ENCODE peak calls at places on chromosomes 1 and 21, in six cellular contexts. F is fibroblast of lung, C is HCT116, G is psoas muscle, E is testis, L is lower lobe of right lung. H is an unnamed sample.

GRCh38 chr1:221768444-221769066 is 26.7 kb upstream of the DUSP10 start:
- DNase-seq in F (no peak), E (no peak), L (no peak), C (no peak), G (no peak), H (no peak)

GRCh38 chr21:43357708-43358430 is 69.1 kb downstream of the SIK1 start:
- DNase-seq in G (no peak), E (no peak), C (no peak), F (no peak), L (no peak), H (no peak)

GRCh38 chr1:86778510-86779218 is 74.3 kb downstream of the SH3GLB1 start:
- DNase-seq in L (no peak), F (peak; percentile 85), G (no peak), E (no peak), C (no peak), H (no peak)

GRCh38 chr1:41662061-41662655 is 177.7 kb upstream of the EDN2 start:
- DNase-seq in E (peak; percentile 65), G (peak; percentile 67), C (peak; percentile 44), L (peak; percentile 76), F (peak; percentile 83), H (peak; percentile 85)

GRCh38 chr1:107277022-107277421 is 136.2 kb downstream of the NTNG1 start:
- DNase-seq in F (peak; percentile 68), G (no peak), L (no peak), C (no peak), E (peak; percentile 51), H (no peak)

GRCh38 chr1:189706594-189706993 is 771.1 kb downstream of the BRINP3 start:
- DNase-seq in L (no peak), F (no peak), E (no peak), G (no peak), C (no peak), H (no peak)

GRCh38 chr1:147670319-147671003 is at the start of gene ACP6:
- DNase-seq in C (peak; percentile 93), G (peak; percentile 93), F (peak; percentile 96), L (peak; percentile 98), E (peak; percentile 99), H (peak; percentile 82)

GRCh38 chr1:8460132-8460544 is 142.2 kb downstream of the SLC45A1 start:
- DNase-seq in C (no peak), L (no peak), G (no peak), E (no peak), F (no peak), H (no peak)

GRCh38 chr1:172117800-172118199 is 276.5 kb downstream of the DNM3 start:
- DNase-seq in E (no peak), G (no peak), C (no peak), F (peak; percentile 82), L (no peak), H (peak; percentile 28)

GRCh38 chr1:36297062-36297461 is 9.1 kb upstream of the SH3D21 start:
- DNase-seq in E (no peak), G (no peak), L (no peak), C (no peak), F (no peak), H (no peak)

GRCh38 chr1:9835758-9836631 is 12.2 kb upstream of the CLSTN1 start:
- DNase-seq in C (no peak), F (peak; percentile 33), E (peak; percentile 78), G (no peak), L (no peak), H (peak; percentile 34)

GRCh38 chr1:177334276-177334675 is 163.5 kb downstream of the BRINP2 start:
- DNase-seq in G (no peak), L (no peak), C (no peak), F (peak; percentile 6), E (no peak), H (no peak)

GRCh38 chr1:150273310-150273709 is 720 bp downstream of the C1orf54 start:
- DNase-seq in G (no peak), E (no peak), C (no peak), F (peak; percentile 47), L (no peak), H (no peak)

GRCh38 chr1:83694449-83694848 is 304.5 kb downstream of the TTLL7 start:
- DNase-seq in C (no peak), E (no peak), L (no peak), F (no peak), G (no peak), H (no peak)

GRCh38 chr1:172746091-172746949 is 87.4 kb downstream of the FASLG start:
- DNase-seq in F (peak; percentile 100), G (no peak), C (peak; percentile 91), E (no peak), L (no peak), H (peak; percentile 72)

GRCh38 chr21:32403201-32403701 is 9.3 kb upstream of the EVA1C start:
- DNase-seq in F (peak; percentile 57), E (peak; percentile 81), C (no peak), L (peak; percentile 63), G (peak; percentile 35), H (peak; percentile 68)

GRCh38 chr21:26732442-26733221 is 112.6 kb downstream of the ADAMTS1 start:
- DNase-seq in G (peak; percentile 35), F (peak; percentile 40), L (peak; percentile 49), C (no peak), E (peak; percentile 72), H (no peak)

GRCh38 chr1:109620890-109621289 is 1.3 kb downstream of the AMPD2 start:
- DNase-seq in L (peak; percentile 97), G (peak; percentile 94), E (peak; percentile 95), C (peak; percentile 48), F (peak; percentile 95), H (peak; percentile 96)

GRCh38 chr1:3537359-3537758 is 73.9 kb downstream of the MEGF6 start:
- DNase-seq in L (no peak), E (no peak), C (no peak), G (no peak), F (no peak), H (no peak)

GRCh38 chr1:107529511-107530149 is 388.8 kb downstream of the NTNG1 start:
- DNase-seq in L (no peak), C (no peak), G (no peak), E (peak; percentile 37), F (peak; percentile 56), H (no peak)

GRCh38 chr1:208593306-208594006 is 349.3 kb upstream of the PLXNA2 start:
- DNase-seq in C (no peak), E (no peak), F (no peak), L (no peak), G (no peak), H (no peak)

GRCh38 chr1:180213401-180214177 is 16.5 kb upstream of the LHX4 start:
- DNase-seq in F (peak; percentile 9), C (no peak), E (peak; percentile 76), G (no peak), L (no peak), H (peak; percentile 62)

GRCh38 chr1:12208764-12209494 is 20.9 kb upstream of the VPS13D start:
- DNase-seq in L (peak; percentile 86), E (peak; percentile 92), G (peak; percentile 88), C (peak; percentile 68), F (peak; percentile 51), H (peak; percentile 81)

GRCh38 chr1:1148569-1148968 is 25.1 kb upstream of the TTLL10 start:
- DNase-seq in C (no peak), L (no peak), G (no peak), F (no peak), E (no peak), H (no peak)

GRCh38 chr21:36274128-36274527 is 45.9 kb upstream of the MORC3 start:
- DNase-seq in L (no peak), F (no peak), C (no peak), G (no peak), E (no peak), H (no peak)

GRCh38 chr1:161071886-161072371 is 2.2 kb upstream of the ARHGAP30 start:
- DNase-seq in F (peak; percentile 19), E (peak; percentile 76), G (peak; percentile 59), L (peak; percentile 86), C (peak; percentile 29), H (peak; percentile 26)

GRCh38 chr1:43569175-43569574 is 38.5 kb downstream of the PTPRF start:
- DNase-seq in E (no peak), L (no peak), C (no peak), G (no peak), F (no peak), H (no peak)

GRCh38 chr1:245337829-245338484 is 183.2 kb downstream of the KIF26B start:
- DNase-seq in L (no peak), E (no peak), C (no peak), G (no peak), F (no peak), H (no peak)

GRCh38 chr1:211247921-211248320 is 11.2 kb upstream of the RCOR3 start:
- DNase-seq in L (no peak), C (no peak), F (peak; percentile 6), G (no peak), E (no peak), H (no peak)

GRCh38 chr1:35707253-35708178 is 11.2 kb downstream of the C1orf216 start:
- DNase-seq in F (peak; percentile 30), E (peak; percentile 28), L (no peak), C (no peak), G (peak; percentile 23), H (peak; percentile 30)

GRCh38 chr1:84830136-84830535 is 62.9 kb downstream of the LPAR3 start:
- DNase-seq in E (no peak), C (no peak), F (no peak), G (no peak), L (no peak), H (no peak)

GRCh38 chr1:62045579-62045978 is 149.1 kb upstream of the L1TD1 start:
- DNase-seq in E (no peak), F (peak; percentile 56), L (no peak), G (no peak), C (no peak), H (no peak)

GRCh38 chr21:41707231-41707988 is 59.4 kb downstream of the RIPK4 start:
- DNase-seq in E (no peak), L (no peak), G (no peak), F (peak; percentile 34), C (peak; percentile 26), H (no peak)
- H3K4me3 ChIP-seq in E (no peak overlapping the region), L (no peak overlapping the region), G (no peak overlapping the region), F (no peak overlapping the region), C (no peak overlapping the region), H (no peak overlapping the region)

GRCh38 chr1:153922838-153923652 is at the start of gene GATAD2B:
- DNase-seq in E (peak; percentile 100), L (peak; percentile 100), G (peak; percentile 99), C (peak; percentile 100), F (peak; percentile 100), H (peak; percentile 99)
- H3K4me1 ChIP-seq in E (peaks cover 23% of the 10 kb centered on the region), L (peaks cover 45% of the 10 kb centered on the region), G (peaks cover 31% of the 10 kb centered on the region), C (peaks cover 33% of the 10 kb centered on the region), F (peaks cover 18% of the 10 kb centered on the region), H (peaks cover 46% of the 10 kb centered on the region)

GRCh38 chr1:182664281-182664680 is 20.1 kb downstream of the RGS8 start:
- DNase-seq in G (no peak), C (no peak), E (no peak), F (no peak), L (no peak), H (no peak)
- H3K27ac ChIP-seq in G (no peak overlapping the region), C (no peak overlapping the region), E (no peak overlapping the region), F (no peak overlapping the region), L (no peak overlapping the region), H (no peak overlapping the region)

DNA sequence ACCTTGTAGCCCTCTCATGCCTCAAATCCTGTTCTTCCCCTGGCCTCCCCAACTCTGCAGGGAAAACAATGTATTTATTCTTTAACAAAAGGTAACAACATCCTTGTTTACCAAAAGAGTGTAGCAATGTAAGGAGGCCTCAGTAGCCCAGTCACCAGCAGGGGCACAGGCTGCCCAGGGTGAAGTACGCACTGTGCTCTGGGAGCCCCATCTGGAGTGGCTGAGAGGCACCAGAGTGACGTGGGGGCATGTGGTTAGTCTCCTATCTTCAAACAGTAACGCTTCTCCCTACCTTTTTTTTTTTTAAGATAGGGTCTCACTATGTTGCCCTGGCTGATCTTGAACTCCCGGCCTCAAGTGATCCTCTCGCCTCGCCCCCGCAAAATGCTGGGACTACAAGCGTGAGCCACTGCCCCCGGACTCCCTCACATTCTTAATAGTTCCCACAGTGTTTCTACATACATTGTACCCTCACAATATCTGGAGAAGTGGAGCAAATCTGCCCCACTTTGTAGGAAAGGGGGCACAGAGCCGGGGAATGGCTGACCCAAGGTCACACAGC is 51.3 kb upstream of the ECE1 start:
- DNase-seq in L (no peak), F (no peak), C (no peak), G (no peak), E (no peak), H (no peak)
- H3K4me3 ChIP-seq in L (peak overlapping the region; percentile 33), F (no peak overlapping the region), C (no peak overlapping the region), G (no peak overlapping the region), E (no peak overlapping the region), H (no peak overlapping the region)